ENCODE peak calls at places on chromosome 17, in five cellular contexts. R is K562, T is NT2/D1, P is HCT116, J is HepG2. G is an unnamed sample.

GRCh38 chr17:9050801-9051401 is 29.6 kb downstream of the NTN1 start:
- DNase-seq in R (no peak), T (no peak), P (peak; percentile 55), J (no peak), G (no peak)

GRCh38 chr17:58330544-58330996 is 2.0 kb upstream of the TSPOAP1 start:
- DNase-seq in R (no peak), T (no peak), P (no peak), J (no peak), G (no peak)

GRCh38 chr17:77287432-77288068 is 146.8 kb downstream of the SEC14L1 start:
- DNase-seq in R (no peak), T (no peak), P (peak; percentile 92), J (peak; percentile 65), G (no peak)

GRCh38 chr17:78227455-78227916 is 3.9 kb upstream of the TMEM235 start:
- DNase-seq in R (no peak), T (no peak), P (no peak), J (no peak), G (no peak)

GRCh38 chr17:50430731-50431130 is 4.7 kb downstream of the ACSF2 start:
- DNase-seq in R (no peak), T (no peak), P (no peak), J (no peak), G (no peak)

GRCh38 chr17:41655611-41656111 is 31.3 kb upstream of the KRT17 start:
- DNase-seq in R (no peak), T (no peak), P (no peak), J (no peak), G (no peak)

GRCh38 chr17:31144427-31144826 is 49.6 kb downstream of the NF1 start:
- DNase-seq in R (no peak), T (peak; percentile 25), P (no peak), J (no peak), G (no peak)

GRCh38 chr17:63537991-63538692 is 12.1 kb upstream of the DCAF7 start:
- DNase-seq in R (peak; percentile 62), T (no peak), P (no peak), J (no peak), G (no peak)

GRCh38 chr17:21037117-21037803 is 5.6 kb downstream of the USP22 start:
- DNase-seq in R (no peak), T (no peak), P (no peak), J (no peak), G (no peak)

GRCh38 chr17:3693829-3694231 is 2.1 kb downstream of the P2RX5 start:
- DNase-seq in R (no peak), T (no peak), P (no peak), J (no peak), G (peak; percentile 91)

GRCh38 chr17:9644910-9645751 is at the start of gene USP43:
- DNase-seq in R (peak; percentile 62), T (no peak), P (peak; percentile 32), J (peak; percentile 6), G (no peak)

GRCh38 chr17:34527908-34528470 is 51.4 kb upstream of the TMEM132E start:
- DNase-seq in R (peak; percentile 34), T (peak; percentile 30), P (no peak), J (no peak), G (no peak)

GRCh38 chr17:68247445-68248198 is at the start of gene AMZ2:
- DNase-seq in R (peak; percentile 97), T (peak; percentile 75), P (peak; percentile 88), J (peak; percentile 88), G (peak; percentile 81)

GRCh38 chr17:68246271-68247028 is 1.4 kb upstream of the AMZ2 start:
- DNase-seq in R (no peak), T (no peak), P (no peak), J (no peak), G (no peak)

GRCh38 chr17:68248886-68249872 is 1.3 kb downstream of the AMZ2 start:
- DNase-seq in R (no peak), T (no peak), P (no peak), J (no peak), G (no peak)

DNA sequence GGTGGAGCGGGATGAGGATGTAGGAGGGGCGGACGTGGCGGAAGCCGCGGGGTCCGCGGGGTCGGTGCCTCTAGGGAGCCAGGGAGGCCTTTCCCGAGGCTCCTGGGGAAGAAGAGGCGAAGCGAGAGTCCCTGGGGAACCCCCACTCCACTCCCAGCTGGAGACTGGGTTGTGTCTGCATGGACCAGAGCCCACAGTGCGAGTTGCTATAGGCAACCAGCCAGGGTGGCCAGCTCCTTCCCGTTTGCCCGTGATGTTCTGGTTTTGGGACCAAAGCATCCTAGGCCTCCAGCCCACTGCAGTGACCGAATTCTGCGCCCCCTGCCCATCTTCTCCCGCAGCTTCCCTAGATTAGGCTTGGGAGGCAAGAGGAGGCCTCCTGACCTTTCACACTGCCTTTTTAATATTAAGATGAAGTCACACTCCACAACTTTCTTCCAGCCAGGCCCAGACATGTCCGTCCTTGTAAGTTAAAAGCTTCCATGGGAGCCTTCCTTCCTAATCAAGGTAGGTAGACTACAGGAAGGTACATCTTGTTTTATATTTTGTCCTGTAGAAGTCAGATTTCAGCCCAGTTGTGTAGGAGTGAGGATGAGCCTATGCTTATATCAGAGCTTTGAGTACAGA is 469 bp downstream of the AMZ2 start:
- DNase-seq in R (no peak), T (no peak), P (no peak), J (no peak), G (no peak)
- TF ChIP-seq ZNF274 in R (no peak), T (no peak), P (no peak), J (no peak), G (no peak)

GRCh38 chr17:7218166-7218565 is 1.5 kb downstream of the DLG4 start:
- DNase-seq in R (no peak), T (no peak), P (no peak), J (no peak), G (no peak)
- TF ChIP-seq ZNF274 in R (no peak), T (no peak), P (no peak), J (no peak), G (no peak)

DNA sequence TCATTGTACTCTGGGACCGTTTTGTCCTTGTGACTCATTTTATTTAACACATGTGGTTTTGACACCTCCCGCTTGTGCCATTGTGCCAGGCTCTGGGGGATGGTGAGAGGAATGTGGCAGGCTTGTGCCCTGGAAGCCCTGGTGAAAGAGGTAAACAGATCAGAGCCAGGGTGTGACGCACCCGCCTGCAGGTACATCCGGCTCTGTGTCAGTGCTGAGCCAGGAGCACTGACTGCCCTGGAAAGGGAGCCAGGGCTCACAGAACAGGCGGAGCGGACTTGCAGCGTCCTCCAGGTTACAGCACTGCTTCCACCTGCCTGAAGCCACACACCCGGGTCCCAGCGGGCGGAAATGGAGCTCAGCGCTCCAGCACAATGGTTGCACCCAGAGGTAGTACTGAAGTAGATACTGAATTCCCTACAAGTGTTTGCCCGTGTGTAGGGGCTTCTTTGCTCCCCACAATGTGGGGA is 30.6 kb downstream of the CDRT15 start:
- DNase-seq in R (no peak), T (no peak), P (peak; percentile 86), J (no peak), G (no peak)
- TF ChIP-seq ZNF274 in R (no peak), T (no peak), P (no peak), J (no peak), G (no peak)

DNA sequence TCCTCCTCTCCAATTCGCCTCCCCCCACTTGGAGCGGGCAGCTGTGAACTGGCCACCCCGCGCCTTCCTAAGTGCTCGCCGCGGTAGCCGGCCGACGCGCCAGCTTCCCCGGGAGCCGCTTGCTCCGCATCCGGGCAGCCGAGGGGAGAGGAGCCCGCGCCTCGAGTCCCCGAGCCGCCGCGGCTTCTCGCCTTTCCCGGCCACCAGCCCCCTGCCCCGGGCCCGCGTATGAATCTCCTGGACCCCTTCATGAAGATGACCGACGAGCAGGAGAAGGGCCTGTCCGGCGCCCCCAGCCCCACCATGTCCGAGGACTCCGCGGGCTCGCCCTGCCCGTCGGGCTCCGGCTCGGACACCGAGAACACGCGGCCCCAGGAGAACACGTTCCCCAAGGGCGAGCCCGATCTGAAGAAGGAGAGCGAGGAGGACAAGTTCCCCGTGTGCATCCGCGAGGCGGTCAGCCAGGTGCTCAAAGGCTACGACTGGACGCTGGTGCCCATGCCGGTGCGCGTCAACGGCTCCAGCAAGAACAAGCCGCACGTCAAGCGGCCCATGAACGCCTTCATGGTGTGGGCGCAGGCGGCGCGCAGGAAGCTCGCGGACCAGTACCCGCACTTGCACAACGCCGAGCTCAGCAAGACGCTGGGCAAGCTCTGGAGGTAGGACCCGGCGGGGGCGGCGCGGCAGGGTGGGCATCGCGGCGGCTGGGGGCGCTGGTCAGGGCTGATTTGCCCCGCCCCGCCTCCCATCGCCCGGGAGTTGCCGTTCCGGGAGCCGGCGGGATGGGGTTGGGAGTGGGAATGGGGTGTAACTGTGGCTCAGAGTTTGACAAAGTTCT is 563 bp downstream of the SOX9 start:
- DNase-seq in R (no peak), T (no peak), P (no peak), J (no peak), G (no peak)
- TF ChIP-seq ZNF274 in R (no peak), T (no peak), P (no peak), J (peak; percentile 77), G (no peak)

GRCh38 chr17:56532926-56533325 is 60.6 kb upstream of the NOG start:
- DNase-seq in R (no peak), T (no peak), P (no peak), J (no peak), G (no peak)
- TF ChIP-seq ZNF274 in R (no peak), T (no peak), P (no peak), J (no peak), G (no peak)

GRCh38 chr17:1379930-1380313 is 20.1 kb downstream of the YWHAE start:
- DNase-seq in R (no peak), T (no peak), P (no peak), J (no peak), G (peak; percentile 74)
- TF ChIP-seq ZNF274 in R (no peak), T (no peak), P (no peak), J (no peak), G (no peak)

G was measured in GM12878.